ENCODE peak calls at places on chromosome 22, in six cellular contexts. C is neural progenitor cell, F is AG04450, V is uterus, K is OCI-LY7, I is HCT116. R is an unnamed sample.

GRCh38 chr22:48517039-48518030 is 1310.3 kb downstream of the BRD1 start:
- DNase-seq in C (peak), F (no peak), V (no peak), K (no peak), I (no peak), R (no peak)

GRCh38 chr22:47207387-47207786 is 444.9 kb downstream of the TBC1D22A start:
- DNase-seq in C (no peak), F (no peak), V (no peak), K (no peak), I (no peak), R (no peak)

GRCh38 chr22:50277761-50278160 is 7.6 kb upstream of the MAPK11 start:
- DNase-seq in C (no peak), F (no peak), V (no peak), K (no peak), I (no peak), R (no peak)

GRCh38 chr22:45503071-45503815 is 560 bp downstream of the FBLN1 start:
- DNase-seq in C (peak), F (no peak), V (no peak), K (no peak), I (no peak), R (no peak)

GRCh38 chr22:39297490-39298193 is 21.8 kb downstream of the RPL3 start:
- DNase-seq in C (no peak), F (no peak), V (no peak), K (peak), I (no peak), R (peak)

GRCh38 chr22:50342651-50343540 is at the start of gene PPP6R2:
- DNase-seq in C (peak), F (no peak), V (peak), K (peak), I (no peak), R (peak)

GRCh38 chr22:49690454-49690853 is 137.2 kb downstream of the BRD1 start:
- DNase-seq in C (no peak), F (no peak), V (no peak), K (no peak), I (no peak), R (no peak)

GRCh38 chr22:40200795-40201194 is 23.1 kb downstream of the TNRC6B start:
- DNase-seq in C (no peak), F (no peak), V (no peak), K (no peak), I (no peak), R (no peak)

GRCh38 chr22:21051145-21051835 is 5.5 kb downstream of the LRRC74B start:
- DNase-seq in C (no peak), F (no peak), V (peak), K (no peak), I (no peak), R (no peak)

GRCh38 chr22:23690713-23691112 is at the start of gene RGL4:
- DNase-seq in C (no peak), F (no peak), V (no peak), K (no peak), I (no peak), R (no peak)

DNA sequence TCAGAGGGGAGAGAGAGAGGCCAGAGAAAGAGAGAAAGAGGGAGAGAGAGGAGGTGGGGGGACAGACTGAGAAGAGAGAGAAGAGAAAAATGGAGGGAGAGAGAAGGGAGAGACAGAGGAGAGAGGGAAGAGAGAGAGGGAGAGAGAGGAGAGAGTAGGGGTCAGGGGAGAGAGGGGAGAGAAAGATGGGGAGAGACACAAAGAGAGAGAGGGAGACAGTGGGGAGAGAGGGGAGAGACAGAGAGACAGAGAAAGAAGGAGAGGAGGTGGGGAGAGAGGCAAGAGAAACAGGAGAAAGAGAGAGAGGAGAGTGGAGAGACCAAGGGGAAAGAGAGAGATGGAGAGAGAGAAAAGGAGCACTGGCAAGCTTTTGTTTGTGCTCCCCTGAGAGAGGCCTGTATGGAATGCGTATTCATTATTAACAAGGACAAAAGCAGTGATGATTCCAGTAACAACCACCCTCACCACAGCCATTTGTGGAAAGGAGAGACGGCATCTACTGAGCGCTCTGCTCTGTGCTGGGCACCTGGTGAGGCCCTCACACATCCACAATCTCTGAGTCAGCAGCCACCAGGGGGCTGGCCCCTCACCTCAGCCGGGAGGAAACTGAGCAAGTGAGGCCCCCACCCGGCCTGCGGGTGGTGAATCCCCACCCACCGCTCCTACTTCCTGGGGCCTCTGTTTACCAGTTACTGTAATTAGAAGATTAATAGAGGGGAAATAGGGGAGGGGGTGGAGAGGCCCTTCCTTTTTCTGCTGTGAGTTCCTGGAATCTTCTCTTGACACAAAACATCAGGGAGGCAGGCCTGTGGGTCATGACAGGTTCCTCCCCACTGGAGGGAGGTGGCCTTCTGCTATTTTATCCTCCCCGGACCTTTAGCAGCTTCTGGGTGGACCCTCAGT is 14.7 kb upstream of the MIAT start:
- DNase-seq in C (peak), F (no peak), V (no peak), K (peak), I (no peak), R (peak)
- TF ChIP-seq CTCF in C (peak), F (no peak), V (no peak), K (peak), I (no peak), R (peak)

GRCh38 chr22:19800761-19801244 is 40.2 kb downstream of the TBX1 start:
- DNase-seq in C (peak), F (no peak), V (no peak), K (no peak), I (no peak), R (no peak)
- TF ChIP-seq CTCF in C (peak), F (peak), V (peak), K (no peak), I (peak), R (no peak)

GRCh38 chr22:18034076-18034475 is 9.7 kb upstream of the MICAL3 start:
- DNase-seq in C (no peak), F (no peak), V (no peak), K (no peak), I (no peak), R (no peak)
- TF ChIP-seq CTCF in C (no peak), F (no peak), V (no peak), K (no peak), I (no peak), R (no peak)

GRCh38 chr22:28002181-28002700 is 83.2 kb upstream of the PITPNB start:
- DNase-seq in C (no peak), F (no peak), V (no peak), K (peak), I (no peak), R (no peak)
- TF ChIP-seq CTCF in C (no peak), F (no peak), V (no peak), K (peak), I (no peak), R (no peak)